ENCODE peak calls at places on chromosomes 5 and 9, in eight cellular contexts. Z, S, T, Q, I, M, N and X are unnamed samples.

GRCh38 chr5:124651663-124652513 is 94.6 kb downstream of the ZNF608 start:
- DNase-seq in S (peak), M (no peak), Q (peak), T (peak), I (peak), N (peak), Z (no peak), X (no peak)

GRCh38 chr9:130682490-130683121 is 11.0 kb upstream of the EXOSC2 start:
- DNase-seq in T (peak), I (peak), Q (peak), M (peak), N (peak), Z (peak), S (peak), X (peak)

GRCh38 chr5:137470111-137470920 is 28.8 kb downstream of the SPOCK1 start:
- DNase-seq in Q (peak), I (peak), M (no peak), S (peak), Z (no peak), T (no peak), N (peak), X (peak)

GRCh38 chr9:121282309-121283071 is 14.5 kb downstream of the GSN start:
- DNase-seq in S (peak), Q (no peak), I (peak), M (no peak), Z (no peak), N (no peak), T (no peak), X (peak)

GRCh38 chr5:16740476-16740875 is 123.7 kb upstream of the RETREG1 start:
- DNase-seq in Z (no peak), I (no peak), Q (no peak), M (no peak), S (no peak), N (no peak), T (no peak), X (no peak)

GRCh38 chr9:93064392-93065124 is 6.1 kb downstream of the SUSD3 start:
- DNase-seq in I (no peak), T (no peak), Z (peak), Q (no peak), N (no peak), M (peak), S (no peak), X (no peak)

GRCh38 chr5:117889592-117889991 is 1098.8 kb downstream of the DTWD2 start:
- DNase-seq in M (no peak), Z (no peak), N (peak), I (no peak), S (no peak), T (no peak), Q (no peak), X (peak)

GRCh38 chr5:14201325-14202061 is 58.4 kb downstream of the TRIO start:
- DNase-seq in M (no peak), S (peak), Q (no peak), Z (no peak), T (no peak), I (no peak), N (no peak), X (no peak)

GRCh38 chr5:55997742-55998351 is 3.1 kb upstream of the IL6ST start:
- DNase-seq in S (peak), N (no peak), M (no peak), Z (no peak), T (no peak), Q (peak), I (no peak), X (no peak)

GRCh38 chr9:4514252-4515128 is 24.2 kb downstream of the SLC1A1 start:
- DNase-seq in N (no peak), S (no peak), M (no peak), T (no peak), Z (no peak), I (no peak), Q (no peak), X (no peak)

GRCh38 chr5:68777145-68777544 is 316.7 kb upstream of the SLC30A5 start:
- DNase-seq in M (no peak), Q (peak), S (no peak), I (no peak), Z (no peak), T (no peak), N (no peak), X (no peak)

GRCh38 chr5:36607114-36607561 is 732 bp downstream of the SLC1A3 start:
- DNase-seq in Z (no peak), M (no peak), T (no peak), Q (peak), I (no peak), S (peak), N (peak), X (peak)

GRCh38 chr9:37407468-37407867 is 15.0 kb upstream of the GRHPR start:
- DNase-seq in M (no peak), S (peak), N (no peak), Q (no peak), I (no peak), T (no peak), Z (no peak), X (no peak)

GRCh38 chr5:39138892-39139291 is 64.7 kb upstream of the RICTOR start:
- DNase-seq in N (peak), Z (no peak), M (no peak), S (peak), Q (no peak), I (no peak), T (no peak), X (no peak)

GRCh38 chr5:88680253-88681132 is 202.5 kb downstream of the MEF2C start:
- DNase-seq in Q (peak), M (peak), I (no peak), S (peak), N (peak), T (peak), Z (peak), X (no peak)

GRCh38 chr5:167934561-167934971 is 356.9 kb upstream of the WWC1 start:
- DNase-seq in I (no peak), Q (peak), Z (no peak), T (no peak), S (peak), M (no peak), N (no peak), X (no peak)

GRCh38 chr9:81490605-81491331 is 198.6 kb downstream of the TLE1 start:
- DNase-seq in N (no peak), Q (no peak), I (no peak), Z (no peak), T (no peak), M (no peak), S (peak), X (no peak)

GRCh38 chr5:32471784-32472183 is 27.2 kb upstream of the ZFR start:
- DNase-seq in Z (no peak), M (no peak), I (no peak), S (no peak), T (no peak), Q (no peak), N (no peak), X (no peak)

GRCh38 chr5:36398137-36398536 is 96.4 kb upstream of the RANBP3L start:
- DNase-seq in S (peak), N (peak), I (no peak), M (no peak), T (no peak), Q (peak), Z (no peak), X (no peak)

GRCh38 chr9:129885018-129885669 is 49.9 kb downstream of the USP20 start:
- DNase-seq in T (no peak), N (no peak), S (peak), Q (no peak), M (no peak), I (peak), Z (no peak), X (no peak)

GRCh38 chr5:156414381-156414780 is 87.4 kb downstream of the SGCD start:
- DNase-seq in T (no peak), Q (no peak), M (no peak), N (no peak), I (no peak), Z (no peak), S (peak), X (no peak)

GRCh38 chr5:177483042-177483441 is 9.6 kb upstream of the DBN1 start:
- DNase-seq in N (no peak), T (no peak), Z (no peak), M (no peak), S (no peak), I (no peak), Q (no peak), X (no peak)

GRCh38 chr5:137037848-137038247 is 461.3 kb downstream of the SPOCK1 start:
- DNase-seq in M (no peak), I (no peak), Z (no peak), T (no peak), N (no peak), Q (no peak), S (no peak), X (no peak)

GRCh38 chr5:16450163-16450562 is 15.4 kb downstream of the ZNF622 start:
- DNase-seq in M (no peak), N (no peak), S (no peak), Q (no peak), Z (no peak), I (no peak), T (no peak), X (no peak)

GRCh38 chr5:74363603-74364205 is 276.8 kb downstream of the ENC1 start:
- DNase-seq in I (no peak), Q (no peak), T (no peak), N (no peak), Z (no peak), S (no peak), M (no peak), X (no peak)

GRCh38 chr9:5511476-5511875 is 1.1 kb downstream of the PDCD1LG2 start:
- DNase-seq in Z (no peak), T (no peak), S (peak), N (no peak), I (no peak), Q (no peak), M (no peak), X (no peak)

GRCh38 chr5:132480546-132481242 is 9.9 kb downstream of the IRF1 start:
- DNase-seq in N (no peak), Z (no peak), M (no peak), Q (no peak), I (no peak), T (no peak), S (no peak), X (no peak)

GRCh38 chr5:113331201-113331551 is 103.6 kb downstream of the TSSK1B start:
- DNase-seq in S (peak), Q (peak), Z (no peak), M (no peak), N (no peak), T (no peak), I (no peak), X (no peak)

GRCh38 chr9:127519301-127520166 is 68.2 kb downstream of the LRSAM1 start:
- DNase-seq in I (no peak), T (no peak), Z (no peak), Q (peak), S (peak), M (no peak), N (peak), X (peak)

GRCh38 chr5:4976918-4977317 is 163.2 kb upstream of the ADAMTS16 start:
- DNase-seq in M (no peak), Q (no peak), N (no peak), Z (no peak), I (no peak), T (no peak), S (peak), X (no peak)

GRCh38 chr5:138240690-138241385 is 27.7 kb upstream of the CDC23 start:
- DNase-seq in I (no peak), Q (no peak), S (no peak), N (no peak), M (no peak), T (no peak), Z (no peak), X (no peak)

GRCh38 chr5:77437194-77437593 is 54.9 kb downstream of the WDR41 start:
- DNase-seq in Z (no peak), I (no peak), T (no peak), Q (peak), M (no peak), N (no peak), S (no peak), X (no peak)

GRCh38 chr9:72524820-72525539 is 3.6 kb downstream of the TMC1 start:
- DNase-seq in T (peak), M (no peak), Q (peak), N (peak), I (no peak), Z (no peak), S (peak), X (peak)

GRCh38 chr5:57692582-57693487 is 210.2 kb upstream of the ACTBL2 start:
- DNase-seq in Z (no peak), Q (peak), I (peak), N (peak), S (peak), M (no peak), T (peak), X (peak)

GRCh38 chr5:53023969-53024368 is 34.8 kb downstream of the ITGA2 start:
- DNase-seq in Q (no peak), N (no peak), M (no peak), T (no peak), S (peak), Z (no peak), I (no peak), X (no peak)

GRCh38 chr5:75053286-75054109 is 1.1 kb upstream of the GCNT4 start:
- DNase-seq in N (peak), Q (peak), M (peak), T (peak), I (peak), S (peak), Z (no peak), X (no peak)